ENCODE peak calls at places on chromosome 3, in four cellular contexts. I is K562, U is HL-60, X is GM12878. G is an unnamed sample.
A peak's percentile ranks its signal among the peaks of the same experiment; 100 is the strongest.

GRCh38 chr3:67381667-67382272 is 272.6 kb downstream of the SUCLG2 start:
- DNase-seq in I (peak; percentile 11), U (no peak), X (no peak), G (no peak)

GRCh38 chr3:47089605-47090004 is 74.3 kb downstream of the SETD2 start:
- DNase-seq in I (no peak), U (no peak), X (no peak), G (no peak)

GRCh38 chr3:139378587-139378986 is 10.9 kb downstream of the COPB2 start:
- DNase-seq in I (no peak), U (no peak), X (no peak), G (no peak)

GRCh38 chr3:178174201-178174880 is 361.9 kb upstream of the KCNMB2 start:
- DNase-seq in I (no peak), U (no peak), X (no peak), G (no peak)

GRCh38 chr3:149902498-149903139 is 68.1 kb downstream of the PFN2 start:
- DNase-seq in I (no peak), U (no peak), X (no peak), G (no peak)

GRCh38 chr3:20669184-20669583 is 483.2 kb upstream of the SGO1 start:
- DNase-seq in I (no peak), U (no peak), X (no peak), G (no peak)

GRCh38 chr3:12049675-12050074 is 45.5 kb downstream of the SYN2 start:
- DNase-seq in I (no peak), U (no peak), X (no peak), G (no peak)

GRCh38 chr3:99108508-99108907 is 207.0 kb upstream of the DCBLD2 start:
- DNase-seq in I (no peak), U (no peak), X (no peak), G (no peak)

GRCh38 chr3:56783644-56784451 is 17.9 kb downstream of the ARHGEF3 start:
- DNase-seq in I (no peak), U (peak; percentile 67), X (peak; percentile 93), G (peak; percentile 47)

GRCh38 chr3:33240261-33240660 is 21.7 kb upstream of the SUSD5 start:
- DNase-seq in I (no peak), U (no peak), X (no peak), G (no peak)

GRCh38 chr3:120227710-120228347 is 57.2 kb downstream of the GPR156 start:
- DNase-seq in I (no peak), U (no peak), X (no peak), G (no peak)

GRCh38 chr3:40337136-40338108 is 27.9 kb downstream of the EIF1B start:
- DNase-seq in I (peak; percentile 37), U (no peak), X (no peak), G (no peak)

GRCh38 chr3:172132159-172132586 is 92.8 kb downstream of the FNDC3B start:
- DNase-seq in I (no peak), U (no peak), X (peak; percentile 66), G (no peak)

GRCh38 chr3:100331660-100332059 is 2.9 kb upstream of the NIT2 start:
- DNase-seq in I (no peak), U (no peak), X (no peak), G (no peak)

GRCh38 chr3:151024339-151024738 is 51.8 kb upstream of the CLRN1 start:
- DNase-seq in I (no peak), U (no peak), X (no peak), G (no peak)

DNA sequence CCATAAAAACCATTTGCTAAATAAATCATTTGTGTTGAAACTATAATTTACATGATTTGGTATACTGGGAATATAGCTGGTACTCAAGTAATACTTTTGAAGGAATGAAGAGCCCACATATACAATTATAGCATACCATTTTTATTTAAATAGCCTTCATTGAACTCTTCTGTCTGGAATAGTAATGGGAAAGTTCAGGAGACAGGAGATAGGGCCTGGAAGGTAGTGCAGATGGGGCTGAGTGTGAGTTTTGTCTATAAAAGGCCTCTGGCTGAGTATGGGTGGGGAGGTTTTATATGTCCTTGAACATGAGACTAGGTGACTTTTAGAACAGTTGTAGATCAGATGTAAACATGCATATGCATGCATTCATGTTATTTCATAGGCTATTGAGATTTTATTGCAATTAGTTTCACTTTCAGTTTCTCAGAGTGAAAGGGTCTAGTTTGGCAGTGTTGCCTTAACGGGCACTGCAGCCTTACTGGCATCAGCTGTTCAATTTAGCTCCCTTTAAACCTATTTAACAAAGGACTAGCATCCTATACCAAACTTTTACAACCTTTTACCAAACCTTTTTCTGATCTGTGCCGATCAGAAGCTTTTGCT is 27.2 kb downstream of the CGGBP1 start:
- DNase-seq in I (no peak), U (no peak), X (peak; percentile 26), G (no peak)
- TF ChIP-seq SPI1 in I (no peak), U (no peak), X (no peak), G (no peak)

GRCh38 chr3:187445352-187445751 is 77.2 kb downstream of the RTP4 start:
- DNase-seq in I (no peak), U (no peak), X (no peak), G (no peak)

GRCh38 chr3:187450791-187451190 is 82.6 kb downstream of the RTP4 start:
- DNase-seq in I (no peak), U (no peak), X (no peak), G (no peak)

GRCh38 chr3:187448674-187449073 is 80.5 kb downstream of the RTP4 start:
- DNase-seq in I (no peak), U (no peak), X (no peak), G (no peak)

DNA sequence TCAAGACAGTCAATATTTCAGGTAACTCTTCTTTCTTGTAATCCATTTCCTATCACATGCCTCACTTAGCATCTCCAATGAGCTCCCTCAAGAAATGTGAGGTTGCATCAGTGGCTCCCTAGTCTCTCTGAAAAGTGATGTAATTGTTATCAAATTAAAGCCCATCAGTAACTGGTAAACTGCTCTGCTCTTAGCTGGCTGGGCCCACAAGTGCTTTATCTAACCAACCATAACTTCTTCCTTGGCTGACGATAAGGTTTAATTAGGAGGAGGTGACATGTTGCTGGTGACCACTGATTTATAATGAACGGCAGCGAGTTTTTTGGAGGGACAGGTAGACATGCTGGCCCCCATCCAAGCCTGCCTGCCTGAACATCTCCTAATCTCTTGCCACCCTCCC is 79.6 kb downstream of the RTP4 start:
- DNase-seq in I (no peak), U (no peak), X (no peak), G (no peak)
- TF ChIP-seq SPI1 in I (no peak), U (no peak), X (no peak), G (no peak)

GRCh38 chr3:44887101-44887500 is 12.7 kb downstream of the TGM4 start:
- DNase-seq in I (no peak), U (no peak), X (no peak), G (no peak)

GRCh38 chr3:44883213-44883955 is 9.0 kb downstream of the TGM4 start:
- DNase-seq in I (no peak), U (no peak), X (no peak), G (no peak)

GRCh38 chr3:44883999-44884431 is 9.6 kb downstream of the TGM4 start:
- DNase-seq in I (no peak), U (no peak), X (no peak), G (no peak)

GRCh38 chr3:44885618-44886017 is 11.2 kb downstream of the TGM4 start:
- DNase-seq in I (no peak), U (no peak), X (no peak), G (no peak)

DNA sequence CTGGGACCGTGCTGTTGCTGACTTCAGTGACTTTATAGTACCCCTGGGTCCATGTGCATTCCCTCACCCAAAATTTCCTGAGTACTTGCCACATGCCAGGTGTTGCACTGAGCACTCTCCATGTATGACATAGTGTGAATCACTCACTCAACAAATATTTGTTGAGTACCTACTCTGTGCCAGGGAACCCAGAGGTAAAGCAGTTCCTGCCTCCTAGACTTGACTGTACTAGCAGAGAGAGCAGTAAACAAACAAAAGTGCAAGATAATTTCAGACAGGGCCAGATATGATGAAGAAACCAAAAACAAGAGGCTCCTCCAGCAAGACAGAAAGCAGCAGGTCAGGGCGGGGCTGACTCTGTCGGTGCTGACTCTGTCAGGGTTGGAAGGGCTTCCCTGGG is 12.2 kb downstream of the TGM4 start:
- DNase-seq in I (no peak), U (no peak), X (no peak), G (no peak)
- TF ChIP-seq SPI1 in I (no peak), U (no peak), X (no peak), G (no peak)

GRCh38 chr3:63976166-63976861 is 47.0 kb downstream of the PSMD6 start:
- DNase-seq in I (no peak), U (peak; percentile 36), X (no peak), G (no peak)
- TF ChIP-seq SPI1 in I (no peak), U (no peak), X (no peak), G (no peak)

GRCh38 chr3:25001041-25001591 is 426.9 kb upstream of the RARB start:
- DNase-seq in I (no peak), U (no peak), X (no peak), G (no peak)
- TF ChIP-seq SPI1 in I (no peak), U (no peak), X (no peak), G (no peak)

DNA sequence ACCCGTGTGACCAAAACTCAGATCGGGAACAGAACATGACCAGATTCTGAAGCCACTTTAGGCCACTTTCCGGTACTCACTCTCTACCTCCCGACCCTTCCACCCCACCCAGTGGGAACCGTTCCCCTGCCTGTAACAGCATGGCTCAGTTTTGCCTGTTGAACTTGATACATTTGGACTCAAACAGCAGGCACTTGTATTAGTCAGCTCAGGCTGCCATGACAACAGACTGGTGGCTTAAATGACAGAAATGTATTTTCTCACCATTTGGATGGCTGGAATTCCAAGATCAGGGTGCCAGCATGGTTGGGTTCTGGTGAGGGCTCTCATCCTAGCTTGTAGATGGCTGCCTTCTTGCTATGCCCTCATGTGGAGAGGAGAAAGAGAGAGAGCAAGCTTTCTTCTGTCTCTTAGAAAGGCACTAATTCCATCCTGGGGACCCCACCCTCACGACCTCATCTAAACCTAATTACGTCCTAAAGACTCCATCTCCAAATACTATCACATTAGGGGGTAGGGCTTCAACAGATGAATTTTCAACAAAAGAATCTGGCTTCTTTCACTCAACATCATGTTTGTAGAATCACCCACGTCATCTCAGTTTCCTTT is 9.3 kb upstream of the SSUH2 start:
- DNase-seq in I (no peak), U (no peak), X (no peak), G (no peak)
- TF ChIP-seq SPI1 in I (no peak), U (no peak), X (no peak), G (no peak)

DNA sequence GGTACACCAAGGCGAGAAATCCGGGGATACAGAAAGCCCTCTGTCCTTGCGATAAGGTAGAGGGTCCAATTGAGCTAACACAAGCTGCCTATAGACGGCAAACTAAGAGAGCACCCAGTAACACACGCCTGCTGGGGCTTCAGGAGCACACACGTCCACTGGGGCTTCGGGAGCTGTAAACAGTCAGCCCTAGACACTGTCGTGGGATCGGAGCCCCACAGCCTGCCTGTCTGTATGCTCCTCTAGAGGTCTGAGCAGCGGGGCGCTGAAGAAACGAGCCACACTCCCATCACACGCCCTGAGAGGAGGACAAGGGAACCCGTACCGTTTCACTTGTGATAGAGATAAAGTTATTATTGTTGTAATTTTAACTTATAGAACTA is 486 bp downstream of the SAMMSON start:
- DNase-seq in I (no peak), U (no peak), X (no peak), G (no peak)
- TF ChIP-seq SPI1 in I (no peak), U (no peak), X (no peak), G (no peak)

GRCh38 chr3:117019082-117019713 is 309.6 kb downstream of the TUSC7 start:
- DNase-seq in I (no peak), U (no peak), X (no peak), G (peak; percentile 8)
- TF ChIP-seq SPI1 in I (no peak), U (no peak), X (no peak), G (no peak)

GRCh38 chr3:126342211-126342610 is 15.0 kb downstream of the KLF15 start:
- DNase-seq in I (no peak), U (no peak), X (no peak), G (no peak)
- TF ChIP-seq SPI1 in I (no peak), U (no peak), X (no peak), G (no peak)